ENCODE peak calls at places on chromosome 9, in ten cellular contexts. S, B, A, K, P, I, X, Q, Y and F are unnamed samples.
A peak's percentile ranks its signal among the peaks of the same experiment; 100 is the strongest.

GRCh38 chr9:127345566-127345965 is 51.4 kb upstream of the SLC2A8 start:
- DNase-seq in S (no peak), B (no peak), A (no peak), K (no peak), P (no peak), I (no peak), X (no peak), Q (no peak), Y (no peak), F (no peak)

GRCh38 chr9:128685636-128686489 is 3.2 kb upstream of the SET start:
- DNase-seq in S (no peak), B (peak; percentile 22), A (no peak), K (no peak), P (no peak), I (no peak), X (peak; percentile 57), Q (no peak), Y (no peak), F (no peak)

GRCh38 chr9:112061152-112061740 is 113.9 kb downstream of the SUSD1 start:
- DNase-seq in S (peak; percentile 99), B (peak; percentile 97), A (no peak), K (peak; percentile 81), P (peak; percentile 73), I (peak; percentile 70), X (peak; percentile 74), Q (peak; percentile 96), Y (peak; percentile 92), F (no peak)

GRCh38 chr9:69645488-69645887 is 26.7 kb downstream of the APBA1 start:
- DNase-seq in S (no peak), B (no peak), A (peak; percentile 78), K (no peak), P (no peak), I (peak; percentile 27), X (no peak), Q (peak; percentile 59), Y (no peak), F (peak; percentile 91)

GRCh38 chr9:134377976-134378375 is 51.7 kb downstream of the RXRA start:
- DNase-seq in S (no peak), B (no peak), A (peak; percentile 89), K (peak; percentile 67), P (no peak), I (peak; percentile 87), X (no peak), Q (no peak), Y (no peak), F (peak; percentile 84)

GRCh38 chr9:20041717-20042116 is 252.9 kb upstream of the SLC24A2 start:
- DNase-seq in S (no peak), B (no peak), A (no peak), K (no peak), P (no peak), I (no peak), X (peak; percentile 27), Q (no peak), Y (peak; percentile 75), F (no peak)

GRCh38 chr9:129178983-129179382 is 922 bp upstream of the IER5L start:
- DNase-seq in S (no peak), B (no peak), A (no peak), K (no peak), P (peak; percentile 42), I (no peak), X (peak; percentile 90), Q (peak; percentile 17), Y (no peak), F (no peak)

GRCh38 chr9:118058227-118058626 is 354.0 kb downstream of the TLR4 start:
- DNase-seq in S (no peak), B (no peak), A (no peak), K (no peak), P (no peak), I (no peak), X (no peak), Q (no peak), Y (no peak), F (no peak)

GRCh38 chr9:137783521-137783920 is 94.1 kb upstream of the CACNA1B start:
- DNase-seq in S (no peak), B (no peak), A (no peak), K (no peak), P (no peak), I (no peak), X (no peak), Q (no peak), Y (no peak), F (no peak)

GRCh38 chr9:19759066-19759465 is 29.8 kb downstream of the SLC24A2 start:
- DNase-seq in S (no peak), B (no peak), A (no peak), K (no peak), P (no peak), I (no peak), X (no peak), Q (no peak), Y (no peak), F (no peak)

GRCh38 chr9:100591139-100591538 is 13.3 kb downstream of the CAVIN4 start:
- DNase-seq in S (no peak), B (no peak), A (no peak), K (no peak), P (no peak), I (no peak), X (no peak), Q (no peak), Y (no peak), F (no peak)

DNA sequence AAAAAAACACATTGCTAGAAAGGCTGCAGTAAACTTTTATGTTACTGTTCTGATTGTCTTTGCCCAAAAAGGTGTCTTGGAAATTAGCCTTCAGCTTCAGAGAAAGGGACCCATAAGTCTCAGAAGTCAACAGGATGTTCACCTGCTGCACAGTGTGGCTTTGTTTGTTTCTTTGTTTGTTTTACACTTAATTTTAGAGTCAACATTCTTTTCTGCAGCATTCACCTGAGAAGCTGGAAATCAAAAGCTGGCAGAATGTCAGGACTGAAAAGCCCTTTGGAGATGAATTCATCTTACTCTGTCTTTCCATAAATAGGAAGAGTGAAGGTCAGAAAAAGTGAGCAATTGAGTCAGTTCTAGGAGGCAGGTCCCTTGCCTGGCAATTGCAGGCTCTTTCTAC is 170.0 kb downstream of the PAPPA start:
- DNase-seq in S (no peak), B (no peak), A (no peak), K (no peak), P (no peak), I (no peak), X (no peak), Q (no peak), Y (no peak), F (peak; percentile 11)
- H3K4me3 ChIP-seq in S (no peak overlapping the region), B (no peak overlapping the region), A (no peak overlapping the region), K (no peak overlapping the region), P (no peak overlapping the region), I (no peak overlapping the region), X (no peak overlapping the region), Q (no peak overlapping the region), Y (no peak overlapping the region), F (no peak overlapping the region)

DNA sequence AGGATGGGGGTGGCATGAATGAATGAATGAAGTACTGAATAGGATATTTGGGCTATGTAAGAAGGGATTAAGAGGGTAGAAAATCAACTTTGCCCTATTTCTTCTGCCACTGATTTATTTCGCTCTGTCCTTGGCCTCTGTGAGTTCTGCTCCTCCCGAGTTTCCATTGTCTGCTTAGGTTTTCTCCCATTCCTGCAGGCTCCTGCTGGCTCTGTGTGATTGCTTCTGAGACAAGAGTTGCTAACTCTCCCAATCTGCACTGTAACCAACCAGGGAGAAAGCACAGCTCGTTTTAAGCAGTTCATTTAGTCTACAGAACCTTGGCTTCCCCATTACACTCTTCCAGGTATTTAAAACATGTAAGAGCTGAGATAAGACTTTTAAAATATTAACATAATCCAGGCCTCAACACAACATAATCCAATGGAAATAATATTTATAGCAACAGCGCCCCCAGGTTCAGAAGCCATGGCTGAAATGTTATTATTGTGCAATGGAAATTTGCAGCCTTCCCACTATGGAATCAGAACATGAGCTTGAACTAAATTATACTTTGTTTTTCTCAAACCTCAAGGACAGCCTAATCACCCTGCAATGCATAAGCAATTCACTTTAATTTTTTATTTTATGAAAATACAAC is 203.5 kb downstream of the ERCC6L2 start:
- DNase-seq in S (no peak), B (peak; percentile 16), A (no peak), K (no peak), P (peak; percentile 21), I (peak; percentile 18), X (peak; percentile 34), Q (no peak), Y (no peak), F (no peak)
- TF ChIP-seq CTCF in S (peak; percentile 20), B (no peak), A (no peak), K (peak; percentile 38), P (no peak), I (no peak), X (peak; percentile 41), Q (no peak), Y (peak; percentile 55), F (no peak)

DNA sequence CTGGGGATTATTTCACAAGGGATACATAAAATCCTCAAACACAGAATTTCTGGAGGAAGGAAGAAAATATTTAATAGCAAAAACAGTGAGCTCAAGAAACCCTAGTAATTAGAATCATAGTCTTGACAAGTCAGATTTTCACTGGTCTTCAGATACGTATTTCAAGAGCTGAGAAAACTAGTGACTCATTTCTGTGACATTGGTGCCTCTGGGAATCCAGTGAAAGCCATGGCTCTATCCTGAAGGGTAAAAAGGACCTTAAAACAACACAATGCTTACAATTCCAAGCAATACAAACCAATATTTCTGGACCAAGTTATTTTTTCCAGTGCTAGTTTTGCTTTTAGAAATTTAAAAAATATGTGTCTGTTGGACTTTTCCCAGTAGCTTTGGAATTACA is 140.4 kb downstream of the LPAR1 start:
- DNase-seq in S (peak; percentile 28), B (no peak), A (no peak), K (no peak), P (no peak), I (no peak), X (no peak), Q (peak; percentile 38), Y (no peak), F (no peak)
- H3K4me3 ChIP-seq in S (no peak overlapping the region), B (no peak overlapping the region), A (no peak overlapping the region), K (no peak overlapping the region), P (no peak overlapping the region), I (no peak overlapping the region), X (no peak overlapping the region), Q (no peak overlapping the region), Y (no peak overlapping the region), F (no peak overlapping the region)

GRCh38 chr9:71643330-71643729 is 125.0 kb downstream of the CEMIP2 start:
- DNase-seq in S (no peak), B (no peak), A (no peak), K (no peak), P (no peak), I (no peak), X (no peak), Q (peak; percentile 77), Y (no peak), F (no peak)

GRCh38 chr9:71644819-71645362 is 123.4 kb downstream of the CEMIP2 start:
- DNase-seq in S (no peak), B (no peak), A (no peak), K (no peak), P (no peak), I (no peak), X (no peak), Q (no peak), Y (no peak), F (no peak)

GRCh38 chr9:71646131-71646530 is 122.2 kb downstream of the CEMIP2 start:
- DNase-seq in S (no peak), B (no peak), A (no peak), K (no peak), P (no peak), I (no peak), X (no peak), Q (no peak), Y (no peak), F (no peak)

GRCh38 chr9:71638627-71639026 is 129.7 kb downstream of the CEMIP2 start:
- DNase-seq in S (no peak), B (peak; percentile 44), A (no peak), K (no peak), P (peak; percentile 15), I (peak; percentile 61), X (no peak), Q (no peak), Y (no peak), F (no peak)

GRCh38 chr9:71642043-71642442 is 126.3 kb downstream of the CEMIP2 start:
- DNase-seq in S (no peak), B (no peak), A (no peak), K (no peak), P (no peak), I (peak; percentile 7), X (no peak), Q (no peak), Y (no peak), F (no peak)
- TF ChIP-seq CTCF in S (no peak), B (no peak), A (no peak), K (no peak), P (no peak), I (no peak), X (no peak), Q (no peak), Y (no peak), F (no peak)